ENCODE peak calls at places on chromosomes 13 and 19, in eight cellular contexts. C, K, T, G, W, H, Q and Y are unnamed samples.

GRCh38 chr19:30087381-30088138 is 145.5 kb downstream of the URI1 start:
- DNase-seq in W (no peak), G (no peak), Q (no peak), T (peak), K (no peak), C (no peak), H (no peak), Y (no peak)

GRCh38 chr13:95296326-95296939 is 4.8 kb downstream of the ABCC4 start:
- DNase-seq in H (no peak), G (peak), Q (peak), W (peak), K (peak), C (no peak), T (peak), Y (no peak)

GRCh38 chr19:12749938-12750521 is 1.6 kb upstream of the BEST2 start:
- DNase-seq in Q (peak), W (no peak), K (peak), T (no peak), G (no peak), C (no peak), H (no peak), Y (no peak)

GRCh38 chr13:95677564-95678386 is 836 bp downstream of the DNAJC3 start:
- DNase-seq in T (no peak), K (peak), Q (peak), G (no peak), H (no peak), C (peak), W (no peak), Y (no peak)

GRCh38 chr13:93473441-93474270 is 247.0 kb downstream of the GPC6 start:
- DNase-seq in C (no peak), W (no peak), G (no peak), H (no peak), K (no peak), T (no peak), Q (no peak), Y (no peak)

GRCh38 chr13:29428310-29428991 is 167.0 kb downstream of the SLC7A1 start:
- DNase-seq in G (no peak), K (peak), C (no peak), T (no peak), H (no peak), W (no peak), Q (no peak), Y (no peak)

GRCh38 chr19:12913011-12913561 is 6.0 kb downstream of the SYCE2 start:
- DNase-seq in C (peak), Q (peak), K (peak), T (peak), W (peak), G (peak), H (peak), Y (no peak)

GRCh38 chr13:84570831-84571230 is 688.6 kb upstream of the SLITRK1 start:
- DNase-seq in Q (no peak), K (peak), T (no peak), W (no peak), G (no peak), C (no peak), H (no peak), Y (no peak)

GRCh38 chr13:49110122-49110831 is 109.9 kb upstream of the MLNR start:
- DNase-seq in W (peak), K (peak), H (peak), Q (peak), G (peak), C (peak), T (peak), Y (peak)

GRCh38 chr19:623974-624373 is 9.4 kb downstream of the POLRMT start:
- DNase-seq in T (no peak), C (no peak), W (no peak), K (peak), G (no peak), Q (no peak), H (peak), Y (peak)

GRCh38 chr13:24203726-24204295 is 43.3 kb downstream of the SPATA13 start:
- DNase-seq in H (no peak), C (no peak), T (no peak), G (no peak), K (no peak), Q (peak), W (no peak), Y (no peak)

GRCh38 chr19:12815088-12815487 is 8.7 kb downstream of the RNASEH2A start:
- DNase-seq in W (no peak), Q (no peak), T (no peak), H (no peak), K (no peak), G (no peak), C (no peak), Y (no peak)

GRCh38 chr19:48490980-48491792 is 20.4 kb downstream of the LMTK3 start:
- DNase-seq in W (peak), C (no peak), K (no peak), T (peak), H (no peak), G (peak), Q (peak), Y (no peak)

GRCh38 chr13:22744688-22745452 is 435.9 kb upstream of the SGCG start:
- DNase-seq in Q (no peak), G (no peak), W (no peak), C (no peak), K (no peak), H (no peak), T (no peak), Y (no peak)

GRCh38 chr13:44050450-44051063 is 170.9 kb downstream of the LACC1 start:
- DNase-seq in Q (peak), H (no peak), K (peak), G (no peak), W (no peak), C (no peak), T (no peak), Y (no peak)

GRCh38 chr13:63433546-63434150 is 2018.0 kb upstream of the PCDH20 start:
- DNase-seq in W (no peak), G (no peak), Q (peak), T (no peak), C (no peak), K (peak), H (no peak), Y (no peak)

GRCh38 chr19:44345969-44346368 is 10.5 kb downstream of the ZNF112 start:
- DNase-seq in C (no peak), K (no peak), G (no peak), Q (no peak), H (no peak), W (no peak), T (no peak), Y (no peak)

GRCh38 chr19:16541526-16542044 is 652 bp downstream of the CHERP start:
- DNase-seq in H (no peak), T (no peak), Q (no peak), G (no peak), C (no peak), W (no peak), K (peak), Y (no peak)

GRCh38 chr13:100809856-100810255 is 135.3 kb upstream of the TMTC4 start:
- DNase-seq in G (no peak), Q (no peak), W (no peak), T (no peak), C (no peak), H (no peak), K (no peak), Y (no peak)

GRCh38 chr13:64912141-64912540 is 2318.0 kb downstream of the PCDH9 start:
- DNase-seq in T (no peak), K (peak), C (no peak), W (no peak), Q (peak), G (no peak), H (no peak), Y (peak)

GRCh38 chr13:47843005-47843404 is 158.1 kb downstream of the SUCLA2 start:
- DNase-seq in G (no peak), T (no peak), C (no peak), K (no peak), W (no peak), H (no peak), Q (no peak), Y (no peak)

GRCh38 chr19:8552810-8553209 is 24.4 kb downstream of the MYO1F start:
- DNase-seq in G (no peak), W (no peak), Q (peak), C (no peak), H (no peak), T (no peak), K (peak), Y (no peak)

GRCh38 chr13:34037636-34038325 is 219.8 kb downstream of the RFC3 start:
- DNase-seq in G (no peak), W (no peak), Q (peak), C (no peak), T (no peak), K (peak), H (no peak), Y (no peak)

GRCh38 chr13:47869780-47870179 is 131.3 kb downstream of the SUCLA2 start:
- DNase-seq in W (no peak), Q (no peak), G (no peak), H (no peak), T (no peak), K (no peak), C (no peak), Y (no peak)

GRCh38 chr19:55369651-55370304 is 485 bp downstream of the IL11 start:
- DNase-seq in Q (peak), W (no peak), C (no peak), K (peak), G (no peak), H (no peak), T (no peak), Y (no peak)

GRCh38 chr13:81171065-81171647 is 830.2 kb upstream of the SPRY2 start:
- DNase-seq in H (no peak), T (no peak), G (no peak), K (peak), Q (peak), W (no peak), C (no peak), Y (no peak)

GRCh38 chr19:29966594-29967249 is 24.7 kb downstream of the URI1 start:
- DNase-seq in H (no peak), K (peak), C (no peak), G (no peak), Q (peak), T (no peak), W (no peak), Y (no peak)

GRCh38 chr13:110885966-110886365 is 28.9 kb downstream of the ANKRD10 start:
- DNase-seq in Q (no peak), K (no peak), W (no peak), H (no peak), C (no peak), G (no peak), T (no peak), Y (no peak)

GRCh38 chr13:41222259-41222852 is 28.0 kb upstream of the KBTBD7 start:
- DNase-seq in Q (peak), W (peak), G (peak), H (no peak), T (no peak), K (peak), C (no peak), Y (peak)

GRCh38 chr13:43776680-43777079 is 10.1 kb downstream of the ENOX1 start:
- DNase-seq in W (no peak), K (peak), G (no peak), H (no peak), C (no peak), T (no peak), Q (no peak), Y (no peak)

GRCh38 chr19:12695997-12696365 is 450 bp downstream of the FBXW9 start:
- DNase-seq in G (no peak), C (no peak), Q (no peak), W (no peak), K (no peak), H (no peak), T (no peak), Y (no peak)

GRCh38 chr19:10818306-10819123 is 17.5 kb downstream of the TMED1 start:
- DNase-seq in K (no peak), T (no peak), H (no peak), C (no peak), Q (no peak), W (no peak), G (no peak), Y (no peak)

GRCh38 chr19:47310819-47311218 is 1.2 kb downstream of the C5AR1 start:
- DNase-seq in Q (peak), T (peak), W (peak), G (no peak), C (peak), K (peak), H (no peak), Y (no peak)
- H3K4me3 ChIP-seq in Q (no peak), T (peak), W (peak), G (no peak), C (no peak), K (no peak), H (peak), Y (no peak)

DNA sequence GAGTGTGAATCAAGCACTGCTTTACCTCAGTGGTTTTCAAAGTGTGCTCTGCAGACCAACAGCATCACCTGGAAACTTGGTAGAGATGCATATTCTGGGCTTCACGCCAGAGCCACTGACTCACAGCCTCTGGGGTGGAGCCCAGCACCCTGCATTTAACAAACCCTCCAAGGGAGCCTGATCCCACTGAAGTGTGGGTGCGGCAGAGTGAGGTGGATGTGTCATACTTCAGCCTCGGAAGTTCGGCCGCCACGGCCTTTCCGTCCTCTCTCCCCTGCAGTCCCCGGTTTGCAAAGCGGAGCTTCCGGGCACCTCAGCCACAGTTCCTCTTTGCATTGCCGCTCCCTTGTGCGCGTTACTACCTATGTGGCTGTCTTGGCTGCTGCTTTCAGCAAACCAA is 33.3 kb upstream of the MICU2 start:
- DNase-seq in C (no peak), G (peak), K (peak), W (peak), H (no peak), Q (peak), T (peak), Y (no peak)
- TF ChIP-seq CTCF in C (no peak), G (no peak), K (no peak), W (no peak), H (no peak), Q (no peak), T (no peak), Y (no peak)

GRCh38 chr19:18484992-18485391 is 36.9 kb downstream of the ELL start:
- DNase-seq in H (no peak), T (no peak), K (no peak), W (no peak), C (no peak), G (no peak), Q (no peak), Y (no peak)
- H3K4me3 ChIP-seq in H (no peak), T (no peak), K (no peak), W (no peak), C (no peak), G (no peak), Q (no peak), Y (no peak)

GRCh38 chr19:2392366-2392765 is 32.3 kb downstream of the TMPRSS9 start:
- DNase-seq in G (no peak), W (no peak), Q (no peak), H (no peak), C (no peak), T (no peak), K (no peak), Y (no peak)

GRCh38 chr19:2394054-2394668 is 33.2 kb downstream of the TIMM13 start:
- DNase-seq in Q (no peak), C (no peak), T (no peak), G (no peak), W (no peak), K (no peak), H (no peak), Y (no peak)

GRCh38 chr19:2398735-2399305 is 28.6 kb downstream of the TIMM13 start:
- DNase-seq in W (no peak), H (no peak), T (no peak), G (no peak), Q (no peak), C (no peak), K (no peak), Y (no peak)

GRCh38 chr19:2391118-2391725 is 31.2 kb downstream of the TMPRSS9 start:
- DNase-seq in K (peak), C (no peak), G (peak), W (peak), H (peak), T (no peak), Q (peak), Y (peak)

GRCh38 chr19:2394669-2395292 is 32.6 kb downstream of the TIMM13 start:
- DNase-seq in W (no peak), K (no peak), T (no peak), G (no peak), H (no peak), Q (no peak), C (no peak), Y (no peak)
- TF ChIP-seq CTCF in W (no peak), K (no peak), T (no peak), G (no peak), H (no peak), Q (no peak), C (no peak), Y (no peak)